ENCODE peak calls at places on chromosomes 5 and 9, in eight cellular contexts. One of them, this sample, is unnamed.
A peak's percentile ranks its signal among the peaks of the same experiment; 100 is the strongest.

GRCh38 chr5:132103380-132103951 is 29.9 kb downstream of the CSF2 start:
- DNase-seq in HL-60: peak; percentile 25
- DNase-seq in tibial nerve: peak; percentile 49
- DNase-seq in heart left ventricle: peak; percentile 90
- DNase-seq in uterus: peak; percentile 34
- DNase-seq in dorsolateral prefrontal cortex: no peak
- DNase-seq in right atrium auricular region: peak; percentile 89
- DNase-seq in CD8-positive, alpha-beta memory T cell: peak; percentile 56
- DNase-seq in this sample: peak; percentile 79

GRCh38 chr9:107221321-107221720 is 61.8 kb upstream of the RAD23B start:
- DNase-seq in HL-60: no peak
- DNase-seq in right atrium auricular region: no peak
- DNase-seq in CD8-positive, alpha-beta memory T cell: no peak
- DNase-seq in heart left ventricle: no peak
- DNase-seq in uterus: no peak
- DNase-seq in dorsolateral prefrontal cortex: no peak
- DNase-seq in tibial nerve: no peak
- DNase-seq in this sample: no peak

GRCh38 chr5:77305921-77306320 is 95.4 kb downstream of the PDE8B start:
- DNase-seq in uterus: peak; percentile 80
- DNase-seq in dorsolateral prefrontal cortex: no peak
- DNase-seq in CD8-positive, alpha-beta memory T cell: no peak
- DNase-seq in tibial nerve: no peak
- DNase-seq in right atrium auricular region: no peak
- DNase-seq in heart left ventricle: no peak
- DNase-seq in HL-60: no peak
- DNase-seq in this sample: no peak

GRCh38 chr9:6224393-6225154 is 9.0 kb downstream of the IL33 start:
- DNase-seq in heart left ventricle: no peak
- DNase-seq in dorsolateral prefrontal cortex: no peak
- DNase-seq in right atrium auricular region: no peak
- DNase-seq in HL-60: no peak
- DNase-seq in uterus: no peak
- DNase-seq in tibial nerve: no peak
- DNase-seq in CD8-positive, alpha-beta memory T cell: no peak
- DNase-seq in this sample: no peak

GRCh38 chr9:135173066-135173465 is 85.6 kb downstream of the OLFM1 start:
- DNase-seq in heart left ventricle: no peak
- DNase-seq in dorsolateral prefrontal cortex: no peak
- DNase-seq in right atrium auricular region: no peak
- DNase-seq in CD8-positive, alpha-beta memory T cell: no peak
- DNase-seq in tibial nerve: no peak
- DNase-seq in uterus: no peak
- DNase-seq in HL-60: no peak
- DNase-seq in this sample: no peak

GRCh38 chr5:39091940-39092580 is 17.9 kb upstream of the RICTOR start:
- DNase-seq in HL-60: no peak
- DNase-seq in CD8-positive, alpha-beta memory T cell: no peak
- DNase-seq in right atrium auricular region: no peak
- DNase-seq in uterus: no peak
- DNase-seq in dorsolateral prefrontal cortex: no peak
- DNase-seq in tibial nerve: no peak
- DNase-seq in heart left ventricle: no peak
- DNase-seq in this sample: no peak

GRCh38 chr5:83802686-83803085 is 82.0 kb upstream of the HAPLN1 start:
- DNase-seq in uterus: no peak
- DNase-seq in dorsolateral prefrontal cortex: no peak
- DNase-seq in right atrium auricular region: no peak
- DNase-seq in tibial nerve: no peak
- DNase-seq in heart left ventricle: no peak
- DNase-seq in HL-60: no peak
- DNase-seq in CD8-positive, alpha-beta memory T cell: no peak
- DNase-seq in this sample: no peak

GRCh38 chr5:175851311-175851710 is 20.1 kb upstream of the CPLX2 start:
- DNase-seq in dorsolateral prefrontal cortex: no peak
- DNase-seq in uterus: no peak
- DNase-seq in HL-60: no peak
- DNase-seq in right atrium auricular region: no peak
- DNase-seq in heart left ventricle: no peak
- DNase-seq in CD8-positive, alpha-beta memory T cell: no peak
- DNase-seq in tibial nerve: no peak
- DNase-seq in this sample: no peak

GRCh38 chr5:109986726-109987125 is 297.0 kb downstream of the MAN2A1 start:
- DNase-seq in HL-60: no peak
- DNase-seq in heart left ventricle: no peak
- DNase-seq in uterus: no peak
- DNase-seq in CD8-positive, alpha-beta memory T cell: no peak
- DNase-seq in right atrium auricular region: no peak
- DNase-seq in dorsolateral prefrontal cortex: no peak
- DNase-seq in tibial nerve: no peak
- DNase-seq in this sample: no peak

GRCh38 chr9:107700902-107701301 is 211.3 kb upstream of the KLF4 start:
- DNase-seq in heart left ventricle: no peak
- DNase-seq in dorsolateral prefrontal cortex: no peak
- DNase-seq in HL-60: no peak
- DNase-seq in tibial nerve: no peak
- DNase-seq in CD8-positive, alpha-beta memory T cell: no peak
- DNase-seq in uterus: no peak
- DNase-seq in right atrium auricular region: no peak
- DNase-seq in this sample: no peak

GRCh38 chr5:31133488-31133887 is 60.0 kb upstream of the CDH6 start:
- DNase-seq in CD8-positive, alpha-beta memory T cell: no peak
- DNase-seq in heart left ventricle: no peak
- DNase-seq in dorsolateral prefrontal cortex: no peak
- DNase-seq in HL-60: no peak
- DNase-seq in right atrium auricular region: no peak
- DNase-seq in uterus: no peak
- DNase-seq in tibial nerve: no peak
- DNase-seq in this sample: no peak

GRCh38 chr5:140402258-140403074 is 833 bp downstream of the ANKHD1 start:
- DNase-seq in heart left ventricle: peak; percentile 36
- DNase-seq in right atrium auricular region: no peak
- DNase-seq in CD8-positive, alpha-beta memory T cell: peak; percentile 44
- DNase-seq in dorsolateral prefrontal cortex: no peak
- DNase-seq in tibial nerve: no peak
- DNase-seq in uterus: peak; percentile 32
- DNase-seq in HL-60: peak; percentile 55
- DNase-seq in this sample: no peak

GRCh38 chr9:33256236-33256635 is 8.3 kb downstream of the BAG1 start:
- DNase-seq in dorsolateral prefrontal cortex: no peak
- DNase-seq in CD8-positive, alpha-beta memory T cell: no peak
- DNase-seq in HL-60: no peak
- DNase-seq in right atrium auricular region: no peak
- DNase-seq in uterus: no peak
- DNase-seq in heart left ventricle: no peak
- DNase-seq in tibial nerve: no peak
- DNase-seq in this sample: no peak

GRCh38 chr5:58016892-58017291 is 443.0 kb downstream of the PLK2 start:
- DNase-seq in tibial nerve: no peak
- DNase-seq in right atrium auricular region: no peak
- DNase-seq in dorsolateral prefrontal cortex: no peak
- DNase-seq in heart left ventricle: no peak
- DNase-seq in CD8-positive, alpha-beta memory T cell: no peak
- DNase-seq in uterus: no peak
- DNase-seq in HL-60: no peak
- DNase-seq in this sample: no peak

GRCh38 chr5:20109326-20109725 is 121.3 kb upstream of the CDH18 start:
- DNase-seq in CD8-positive, alpha-beta memory T cell: no peak
- DNase-seq in tibial nerve: no peak
- DNase-seq in dorsolateral prefrontal cortex: no peak
- DNase-seq in heart left ventricle: no peak
- DNase-seq in uterus: no peak
- DNase-seq in HL-60: no peak
- DNase-seq in right atrium auricular region: no peak
- DNase-seq in this sample: no peak

GRCh38 chr9:97766092-97766491 is 69.0 kb upstream of the XPA start:
- DNase-seq in right atrium auricular region: no peak
- DNase-seq in HL-60: no peak
- DNase-seq in tibial nerve: no peak
- DNase-seq in uterus: no peak
- DNase-seq in heart left ventricle: no peak
- DNase-seq in dorsolateral prefrontal cortex: no peak
- DNase-seq in CD8-positive, alpha-beta memory T cell: no peak
- DNase-seq in this sample: no peak

GRCh38 chr5:179439181-179439990 is 94.1 kb upstream of the ADAMTS2 start:
- DNase-seq in heart left ventricle: no peak
- DNase-seq in tibial nerve: no peak
- DNase-seq in uterus: no peak
- DNase-seq in HL-60: no peak
- DNase-seq in right atrium auricular region: no peak
- DNase-seq in CD8-positive, alpha-beta memory T cell: no peak
- DNase-seq in dorsolateral prefrontal cortex: no peak
- DNase-seq in this sample: no peak

GRCh38 chr5:161096591-161096990 is 244.6 kb upstream of the ATP10B start:
- DNase-seq in heart left ventricle: no peak
- DNase-seq in CD8-positive, alpha-beta memory T cell: no peak
- DNase-seq in tibial nerve: no peak
- DNase-seq in right atrium auricular region: no peak
- DNase-seq in HL-60: no peak
- DNase-seq in uterus: no peak
- DNase-seq in dorsolateral prefrontal cortex: no peak
- DNase-seq in this sample: no peak
- H3K27ac ChIP-seq in heart left ventricle: no peak overlapping the region
- H3K27ac ChIP-seq in CD8-positive, alpha-beta memory T cell: no peak overlapping the region
- H3K27ac ChIP-seq in tibial nerve: no peak overlapping the region
- H3K27ac ChIP-seq in right atrium auricular region: no peak overlapping the region
- H3K27ac ChIP-seq in HL-60: no peak overlapping the region
- H3K27ac ChIP-seq in uterus: no peak overlapping the region
- H3K27ac ChIP-seq in dorsolateral prefrontal cortex: no peak overlapping the region
- H3K27ac ChIP-seq in this sample: no peak overlapping the region

DNA sequence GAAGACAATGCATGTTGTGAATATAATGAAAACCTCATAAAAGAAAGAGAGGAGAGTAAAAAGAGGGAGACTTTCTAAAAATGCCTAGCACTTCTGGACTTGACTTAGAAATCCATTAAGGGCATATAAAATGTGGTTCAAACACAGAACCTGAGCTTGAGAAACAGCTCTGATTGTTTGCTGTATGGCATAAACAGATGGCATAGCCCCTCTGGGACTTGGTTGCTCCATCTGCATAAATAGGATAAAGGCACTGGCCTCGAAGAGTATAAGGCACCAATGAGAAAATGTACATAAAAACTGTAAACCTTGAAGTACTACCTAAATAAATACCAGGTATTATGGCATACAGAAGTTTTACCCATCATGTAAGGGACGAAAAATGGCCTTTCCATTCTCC is 23.8 kb downstream of the MRPS27 start:
- DNase-seq in uterus: no peak
- DNase-seq in CD8-positive, alpha-beta memory T cell: no peak
- DNase-seq in heart left ventricle: no peak
- DNase-seq in dorsolateral prefrontal cortex: no peak
- DNase-seq in right atrium auricular region: no peak
- DNase-seq in tibial nerve: no peak
- DNase-seq in HL-60: no peak
- DNase-seq in this sample: no peak
- H3K27ac ChIP-seq in uterus: no peak overlapping the region
- H3K27ac ChIP-seq in CD8-positive, alpha-beta memory T cell: no peak overlapping the region
- H3K27ac ChIP-seq in heart left ventricle: no peak overlapping the region
- H3K27ac ChIP-seq in dorsolateral prefrontal cortex: no peak overlapping the region
- H3K27ac ChIP-seq in right atrium auricular region: no peak overlapping the region
- H3K27ac ChIP-seq in tibial nerve: no peak overlapping the region
- H3K27ac ChIP-seq in HL-60: no peak overlapping the region
- H3K27ac ChIP-seq in this sample: no peak overlapping the region

GRCh38 chr9:136225748-136226679 is 19.6 kb downstream of the QSOX2 start:
- DNase-seq in uterus: no peak
- DNase-seq in CD8-positive, alpha-beta memory T cell: peak; percentile 38
- DNase-seq in right atrium auricular region: no peak
- DNase-seq in dorsolateral prefrontal cortex: no peak
- DNase-seq in heart left ventricle: no peak
- DNase-seq in HL-60: peak; percentile 50
- DNase-seq in tibial nerve: no peak
- DNase-seq in this sample: no peak
- H3K27ac ChIP-seq in uterus: no peak overlapping the region
- H3K27ac ChIP-seq in CD8-positive, alpha-beta memory T cell: peak overlapping the region; percentile 39
- H3K27ac ChIP-seq in right atrium auricular region: no peak overlapping the region
- H3K27ac ChIP-seq in dorsolateral prefrontal cortex: no peak overlapping the region
- H3K27ac ChIP-seq in heart left ventricle: no peak overlapping the region
- H3K27ac ChIP-seq in HL-60: no peak overlapping the region
- H3K27ac ChIP-seq in tibial nerve: no peak overlapping the region
- H3K27ac ChIP-seq in this sample: no peak overlapping the region

DNA sequence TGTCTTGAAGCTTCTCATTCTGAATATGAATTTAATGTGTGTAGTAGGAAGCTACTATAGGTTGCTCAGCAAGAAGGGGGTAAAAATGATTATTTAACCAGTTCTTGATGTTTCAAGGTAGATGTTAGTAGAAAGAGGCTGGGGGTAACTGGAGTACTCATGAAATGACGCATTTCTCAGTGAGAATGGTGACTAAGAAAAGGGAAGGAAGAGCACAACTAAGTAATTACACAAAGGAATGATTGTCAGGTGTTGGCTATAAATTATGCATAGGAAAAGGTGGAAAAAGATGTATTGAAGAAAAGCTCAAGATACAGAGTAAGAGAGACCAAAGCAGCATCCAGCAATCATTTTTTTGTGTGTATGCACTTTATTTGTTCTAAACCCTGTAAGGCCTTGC is 1.4 kb upstream of the PSIP1 start:
- DNase-seq in right atrium auricular region: no peak
- DNase-seq in heart left ventricle: no peak
- DNase-seq in CD8-positive, alpha-beta memory T cell: no peak
- DNase-seq in uterus: no peak
- DNase-seq in tibial nerve: no peak
- DNase-seq in HL-60: no peak
- DNase-seq in dorsolateral prefrontal cortex: no peak
- DNase-seq in this sample: no peak
- H3K27ac ChIP-seq in right atrium auricular region: no peak overlapping the region
- H3K27ac ChIP-seq in heart left ventricle: no peak overlapping the region
- H3K27ac ChIP-seq in CD8-positive, alpha-beta memory T cell: peak overlapping the region; percentile 87
- H3K27ac ChIP-seq in uterus: peak overlapping the region; percentile 96
- H3K27ac ChIP-seq in tibial nerve: no peak overlapping the region
- H3K27ac ChIP-seq in HL-60: no peak overlapping the region
- H3K27ac ChIP-seq in dorsolateral prefrontal cortex: peak overlapping the region; percentile 32
- H3K27ac ChIP-seq in this sample: no peak overlapping the region

GRCh38 chr5:53261245-53261644 is 151.7 kb upstream of the MOCS2 start:
- DNase-seq in uterus: no peak
- DNase-seq in dorsolateral prefrontal cortex: no peak
- DNase-seq in tibial nerve: no peak
- DNase-seq in right atrium auricular region: no peak
- DNase-seq in HL-60: no peak
- DNase-seq in CD8-positive, alpha-beta memory T cell: no peak
- DNase-seq in heart left ventricle: no peak
- DNase-seq in this sample: no peak
- H3K27ac ChIP-seq in uterus: no peak overlapping the region
- H3K27ac ChIP-seq in dorsolateral prefrontal cortex: no peak overlapping the region
- H3K27ac ChIP-seq in tibial nerve: no peak overlapping the region
- H3K27ac ChIP-seq in right atrium auricular region: no peak overlapping the region
- H3K27ac ChIP-seq in HL-60: no peak overlapping the region
- H3K27ac ChIP-seq in CD8-positive, alpha-beta memory T cell: no peak overlapping the region
- H3K27ac ChIP-seq in heart left ventricle: no peak overlapping the region
- H3K27ac ChIP-seq in this sample: peak overlapping the region; percentile 32

DNA sequence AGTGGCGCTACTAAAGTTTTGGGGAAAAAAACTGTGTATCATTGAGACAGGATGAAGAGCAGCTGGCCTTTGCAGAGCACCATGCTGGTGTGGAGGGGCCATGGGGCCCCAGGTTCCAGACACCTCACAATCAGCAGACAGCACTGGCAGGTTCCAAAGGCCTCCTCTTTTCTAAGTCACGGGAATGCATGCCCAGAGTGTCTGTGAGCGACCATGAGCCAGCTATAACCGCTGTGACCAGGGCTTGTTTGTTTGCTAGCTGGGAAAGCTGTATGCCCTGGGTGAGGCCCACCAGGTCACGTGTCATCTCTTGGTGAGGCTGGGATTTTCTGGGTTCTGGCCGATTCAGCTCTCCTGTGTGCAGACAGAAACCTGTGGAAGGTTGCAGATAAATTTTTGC is 37.0 kb downstream of the PAPPA start:
- DNase-seq in dorsolateral prefrontal cortex: no peak
- DNase-seq in right atrium auricular region: no peak
- DNase-seq in HL-60: no peak
- DNase-seq in uterus: no peak
- DNase-seq in tibial nerve: no peak
- DNase-seq in CD8-positive, alpha-beta memory T cell: no peak
- DNase-seq in heart left ventricle: no peak
- DNase-seq in this sample: no peak
- H3K27ac ChIP-seq in dorsolateral prefrontal cortex: no peak overlapping the region
- H3K27ac ChIP-seq in right atrium auricular region: no peak overlapping the region
- H3K27ac ChIP-seq in HL-60: no peak overlapping the region
- H3K27ac ChIP-seq in uterus: no peak overlapping the region
- H3K27ac ChIP-seq in tibial nerve: no peak overlapping the region
- H3K27ac ChIP-seq in CD8-positive, alpha-beta memory T cell: no peak overlapping the region
- H3K27ac ChIP-seq in heart left ventricle: no peak overlapping the region
- H3K27ac ChIP-seq in this sample: peak overlapping the region; percentile 46

This sample was measured in epithelial cell of prostate.